ENCODE peak calls at places on chromosomes 4 and X, in five cellular contexts. H is cardiac muscle cell, U is A549, A is ovary, W is sigmoid colon. C is an unnamed sample. For H3K4me1, the result is how much of the 10 kb centered on the place peaks cover.

GRCh38 chrX:152600853-152601635 is 36.7 kb upstream of the GABRQ start:
- DNase-seq in U (no peak), W (no peak), A (no peak), H (no peak), C (no peak)

GRCh38 chrX:72305286-72306084 is at the start of gene CITED1:
- DNase-seq in U (no peak), H (no peak), W (no peak), A (peak), C (no peak)

GRCh38 chr4:1880332-1880731 is 9.1 kb downstream of the NSD2 start:
- DNase-seq in W (no peak), H (no peak), A (no peak), U (no peak), C (no peak)

GRCh38 chr4:112170451-112170993 is 25.3 kb downstream of the FAM241A start:
- DNase-seq in W (no peak), U (peak), A (no peak), H (peak), C (no peak)

GRCh38 chrX:150643271-150643670 is 49.9 kb upstream of the MTMR1 start:
- DNase-seq in W (no peak), H (peak), U (no peak), A (no peak), C (no peak)

GRCh38 chrX:21975827-21976226 is 35.3 kb downstream of the SMS start:
- DNase-seq in A (no peak), U (peak), W (no peak), H (peak), C (no peak)

GRCh38 chr4:87092389-87093141 is 127.9 kb downstream of the KLHL8 start:
- DNase-seq in H (peak), A (no peak), W (peak), U (peak), C (peak)

GRCh38 chr4:99361268-99361922 is 8.8 kb upstream of the ADH1C start:
- DNase-seq in W (peak), U (no peak), A (no peak), H (no peak), C (no peak)

DNA sequence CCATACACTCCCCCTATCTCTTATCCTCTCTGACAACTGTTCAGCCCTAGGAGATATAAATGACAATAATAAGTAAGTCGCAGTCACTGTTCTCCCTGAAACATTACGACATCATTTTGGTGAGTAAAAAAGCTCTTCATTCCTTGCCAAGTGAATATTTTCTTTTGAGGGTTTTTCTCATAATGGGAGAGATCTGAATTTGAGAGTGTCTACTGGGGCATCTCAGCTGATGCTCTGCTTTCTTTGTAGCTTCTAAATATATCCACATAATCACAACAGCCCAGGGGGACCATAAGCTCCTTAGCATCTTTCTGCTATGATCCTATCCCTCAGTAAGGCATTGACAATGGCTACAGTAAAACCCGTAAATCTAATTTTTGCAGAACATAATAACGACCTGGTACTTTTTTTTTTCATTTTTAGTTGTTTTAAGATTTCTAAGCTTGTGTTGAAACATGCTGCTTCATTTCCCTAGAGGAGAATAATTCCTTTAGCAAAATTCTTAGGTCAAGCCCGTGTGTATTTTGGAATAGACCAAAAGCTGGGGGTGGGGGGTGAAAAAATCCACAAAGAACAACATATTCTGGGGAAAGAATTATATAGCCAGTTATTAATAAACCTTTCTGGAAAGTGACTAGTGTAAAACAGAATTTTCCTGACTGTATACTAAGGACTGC is 78.1 kb upstream of the GPM6B start:
- DNase-seq in H (peak), A (no peak), U (no peak), W (no peak), C (no peak)
- H3K4me1 ChIP-seq in H (under half), A (under half), U (under half), W (under half), C (under half)

DNA sequence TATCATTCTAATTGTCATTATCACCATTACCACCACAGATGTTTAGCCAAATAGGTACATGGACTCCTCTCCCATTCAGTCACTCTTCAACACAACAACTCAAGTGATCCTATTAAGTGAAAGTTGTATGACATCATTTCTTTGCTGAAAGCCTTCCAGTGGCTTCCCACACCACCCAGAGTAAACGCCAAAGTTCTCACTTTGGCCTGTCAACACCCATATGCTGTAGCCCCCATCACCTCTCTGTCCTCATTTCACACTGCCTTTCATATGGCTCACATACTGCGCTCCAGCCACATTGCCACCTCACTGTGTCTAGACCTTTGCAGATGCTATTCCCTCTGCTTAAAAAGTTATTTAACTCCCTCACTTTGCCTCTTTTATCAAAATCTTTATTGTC is 682.3 kb downstream of the ADGRL3 start:
- DNase-seq in U (no peak), H (no peak), A (no peak), W (no peak), C (no peak)
- H3K4me3 ChIP-seq in U (no peak), H (no peak), A (no peak), W (no peak), C (no peak)

GRCh38 chr4:38935391-38936073 is 67.9 kb downstream of the FAM114A1 start:
- DNase-seq in H (no peak), U (no peak), A (no peak), W (no peak), C (no peak)
- H3K4me1 ChIP-seq in H (under half), U (under half), A (under half), W (under half), C (under half)

GRCh38 chr4:153419029-153419428 is 47.1 kb upstream of the TMEM131L start:
- DNase-seq in W (no peak), U (no peak), A (no peak), H (peak), C (no peak)
- H3K4me3 ChIP-seq in W (no peak), U (no peak), A (no peak), H (no peak), C (no peak)

GRCh38 chr4:186699881-186700397 is 23.7 kb downstream of the FAT1 start:
- DNase-seq in A (no peak), H (no peak), W (no peak), U (no peak), C (no peak)

GRCh38 chr4:186701273-186701672 is 22.4 kb downstream of the FAT1 start:
- DNase-seq in W (no peak), A (peak), U (no peak), H (peak), C (no peak)

GRCh38 chr4:186699298-186699697 is 24.4 kb downstream of the FAT1 start:
- DNase-seq in U (no peak), H (peak), W (no peak), A (no peak), C (no peak)

GRCh38 chr4:186701788-186702187 is 21.9 kb downstream of the FAT1 start:
- DNase-seq in A (no peak), H (no peak), U (no peak), W (no peak), C (no peak)

DNA sequence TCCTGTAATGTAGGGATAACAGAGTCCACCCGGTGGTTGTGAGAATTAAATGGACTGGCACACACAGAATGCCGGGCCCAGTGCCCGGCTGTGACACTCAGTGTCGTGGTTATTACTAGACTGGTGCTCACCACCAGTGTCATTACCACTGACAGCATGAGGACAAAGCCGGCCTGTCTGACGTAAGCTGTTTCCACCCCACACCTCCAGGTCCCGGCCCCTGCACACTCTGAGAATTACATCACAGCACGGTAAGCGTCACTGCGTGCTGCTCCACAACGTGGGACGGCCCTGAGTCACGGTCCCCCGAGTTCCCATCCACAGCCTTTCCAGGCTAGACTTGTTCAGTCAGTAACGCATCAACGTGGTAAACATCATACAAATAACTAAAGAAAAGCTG is 22.9 kb downstream of the FAT1 start:
- DNase-seq in A (no peak), W (peak), H (peak), U (no peak), C (no peak)
- H3K4me1 ChIP-seq in A (under half), W (half or more), H (under half), U (under half), C (under half)

GRCh38 chrX:133984857-133985163 is 584 bp downstream of the GPC3 start:
- DNase-seq in A (peak), W (no peak), U (no peak), H (no peak), C (no peak)
- H3K4me3 ChIP-seq in A (peak), W (peak), U (no peak), H (peak), C (peak)

DNA sequence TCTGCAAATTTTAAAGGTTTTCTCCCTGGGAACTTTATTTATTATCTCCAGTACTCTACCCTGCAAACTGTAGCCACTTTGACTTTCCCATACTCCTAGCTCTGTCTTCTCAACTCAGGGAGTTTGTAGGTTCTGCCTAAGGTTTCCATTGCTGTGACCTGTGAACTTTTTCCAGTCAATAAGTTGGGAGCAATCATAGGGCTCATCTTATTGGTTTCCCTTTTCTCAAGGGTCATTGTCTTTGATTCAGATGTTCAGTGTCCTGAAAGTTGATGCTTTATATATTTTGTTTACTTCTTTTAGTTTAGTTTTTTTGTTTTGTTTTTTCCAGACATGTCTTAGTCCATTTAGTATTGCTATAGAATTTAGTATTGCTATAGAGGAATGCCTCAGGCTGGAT is 85.3 kb upstream of the NUDT6 start:
- DNase-seq in H (no peak), A (no peak), U (no peak), W (no peak), C (no peak)
- H3K4me1 ChIP-seq in H (under half), A (under half), U (under half), W (under half), C (under half)

GRCh38 chr4:173211838-173212237 is 43.2 kb downstream of the GALNT7 start:
- DNase-seq in U (peak), H (peak), A (no peak), W (no peak), C (no peak)
- H3K4me3 ChIP-seq in U (no peak), H (no peak), A (no peak), W (no peak), C (no peak)